ENCODE peak calls at places on chromosomes 2 and 18, in five cellular contexts. A is CD4-positive, CD25-positive, alpha-beta regulatory T cell; V is midbrain; U is effector CD4-positive, alpha-beta T cell; P is naive B cell. T is an unnamed sample.

GRCh38 chr2:102942098-102942497 is 180.3 kb downstream of the TMEM182 start:
- DNase-seq in P (no peak), V (no peak), A (no peak), U (no peak), T (no peak)

GRCh38 chr2:191656389-191656788 is 21.5 kb upstream of the NABP1 start:
- DNase-seq in V (no peak), A (no peak), U (no peak), P (no peak), T (no peak)

GRCh38 chr18:67519582-67519981 is 3.1 kb upstream of the DSEL start:
- DNase-seq in A (no peak), P (no peak), U (no peak), V (no peak), T (no peak)

GRCh38 chr2:165610591-165611029 is 141.1 kb downstream of the CSRNP3 start:
- DNase-seq in U (no peak), A (no peak), P (no peak), V (no peak), T (no peak)

GRCh38 chr18:35949903-35950627 is 22.4 kb upstream of the RMP24 start:
- DNase-seq in V (peak), U (peak), A (peak), P (peak), T (peak)

GRCh38 chr2:10688921-10689807 is 611 bp downstream of the NOL10 start:
- DNase-seq in A (no peak), P (no peak), V (no peak), U (peak), T (no peak)

GRCh38 chr2:134783912-134784311 is 54.5 kb upstream of the ACMSD start:
- DNase-seq in U (no peak), V (no peak), P (no peak), A (no peak), T (no peak)

GRCh38 chr2:19676770-19677169 is 225.0 kb downstream of the TTC32 start:
- DNase-seq in A (no peak), P (no peak), V (no peak), U (no peak), T (no peak)

GRCh38 chr2:212384027-212384426 is 154.6 kb downstream of the ERBB4 start:
- DNase-seq in V (no peak), U (no peak), P (no peak), A (no peak), T (no peak)

GRCh38 chr18:63697261-63697660 is 5.5 kb upstream of the SERPINB11 start:
- DNase-seq in P (no peak), A (no peak), U (no peak), V (no peak), T (no peak)

GRCh38 chr2:3766824-3767223 is 63.4 kb downstream of the DCDC2C start:
- DNase-seq in P (no peak), V (no peak), U (no peak), A (no peak), T (no peak)

GRCh38 chr18:58578835-58579560 is 49.9 kb downstream of the ALPK2 start:
- DNase-seq in U (no peak), A (no peak), P (no peak), V (no peak), T (no peak)

GRCh38 chr2:172098650-172099471 is 3.8 kb downstream of the DLX2 start:
- DNase-seq in A (no peak), V (no peak), P (no peak), U (no peak), T (peak)

GRCh38 chr2:29011650-29012060 is 30.6 kb downstream of the TOGARAM2 start:
- DNase-seq in A (peak), U (peak), V (no peak), P (peak), T (no peak)

GRCh38 chr18:3060667-3061580 is 48.0 kb upstream of the LPIN2 start:
- DNase-seq in V (no peak), A (peak), P (peak), U (no peak), T (no peak)

GRCh38 chr2:145185696-145186095 is 665.8 kb upstream of the ZEB2 start:
- DNase-seq in P (no peak), V (no peak), A (no peak), U (no peak), T (no peak)

GRCh38 chr2:160269365-160269764 is 69.3 kb upstream of the ITGB6 start:
- DNase-seq in U (no peak), P (no peak), A (no peak), V (no peak), T (no peak)

GRCh38 chr2:95530734-95531133 is 46.2 kb upstream of the TRIM43B start:
- DNase-seq in V (no peak), U (no peak), A (no peak), P (no peak), T (no peak)

GRCh38 chr2:39492095-39492590 is 55.1 kb upstream of the MAP4K3 start:
- DNase-seq in U (no peak), A (peak), P (peak), V (no peak), T (no peak)